ENCODE peak calls at places on chromosomes 11 and 22, in five cellular contexts. One of them, this sample, is unnamed.

GRCh38 chr11:22415481-22415880 is 77.3 kb downstream of the SLC17A6 start:
- DNase-seq in HCT116: no peak
- DNase-seq in SK-N-MC: no peak
- DNase-seq in breast epithelium: no peak
- DNase-seq in HepG2: no peak
- DNase-seq in this sample: no peak

GRCh38 chr11:65867284-65868071 is 5.1 kb downstream of the EFEMP2 start:
- DNase-seq in HCT116: no peak
- DNase-seq in breast epithelium: no peak
- DNase-seq in SK-N-MC: no peak
- DNase-seq in HepG2: no peak
- DNase-seq in this sample: no peak

GRCh38 chr11:112241486-112241885 is 15.3 kb downstream of the PTS start:
- DNase-seq in HepG2: peak
- DNase-seq in HCT116: no peak
- DNase-seq in breast epithelium: no peak
- DNase-seq in SK-N-MC: no peak
- DNase-seq in this sample: no peak

GRCh38 chr11:79244175-79244804 is 196.5 kb downstream of the TENM4 start:
- DNase-seq in breast epithelium: no peak
- DNase-seq in HCT116: no peak
- DNase-seq in SK-N-MC: no peak
- DNase-seq in HepG2: no peak
- DNase-seq in this sample: no peak

GRCh38 chr11:45211732-45212131 is 65.3 kb downstream of the PRDM11 start:
- DNase-seq in HepG2: no peak
- DNase-seq in SK-N-MC: no peak
- DNase-seq in breast epithelium: no peak
- DNase-seq in HCT116: no peak
- DNase-seq in this sample: no peak

GRCh38 chr11:111097191-111097590 is 148.3 kb upstream of the POU2AF2 start:
- DNase-seq in HepG2: peak
- DNase-seq in breast epithelium: peak
- DNase-seq in SK-N-MC: no peak
- DNase-seq in HCT116: peak
- DNase-seq in this sample: no peak

GRCh38 chr11:82995754-82996398 is 75.8 kb downstream of the RAB30 start:
- DNase-seq in breast epithelium: no peak
- DNase-seq in SK-N-MC: no peak
- DNase-seq in HepG2: no peak
- DNase-seq in HCT116: no peak
- DNase-seq in this sample: no peak

GRCh38 chr11:12989428-12990242 is 19.5 kb upstream of the RASSF10 start:
- DNase-seq in SK-N-MC: no peak
- DNase-seq in breast epithelium: no peak
- DNase-seq in HCT116: no peak
- DNase-seq in HepG2: no peak
- DNase-seq in this sample: no peak

GRCh38 chr22:33747576-33748180 is 172.6 kb downstream of the LARGE1 start:
- DNase-seq in HCT116: no peak
- DNase-seq in breast epithelium: no peak
- DNase-seq in SK-N-MC: no peak
- DNase-seq in HepG2: no peak
- DNase-seq in this sample: no peak

GRCh38 chr22:44664149-44664548 is 37.9 kb upstream of the PRR5 start:
- DNase-seq in HepG2: no peak
- DNase-seq in HCT116: no peak
- DNase-seq in SK-N-MC: no peak
- DNase-seq in breast epithelium: peak
- DNase-seq in this sample: no peak

GRCh38 chr11:134052395-134052987 is 16.4 kb upstream of the JAM3 start:
- DNase-seq in SK-N-MC: no peak
- DNase-seq in HCT116: no peak
- DNase-seq in HepG2: no peak
- DNase-seq in breast epithelium: no peak
- DNase-seq in this sample: no peak

GRCh38 chr22:28999510-29000224 is 62.0 kb downstream of the C22orf31 start:
- DNase-seq in HepG2: no peak
- DNase-seq in breast epithelium: no peak
- DNase-seq in SK-N-MC: no peak
- DNase-seq in HCT116: no peak
- DNase-seq in this sample: no peak

GRCh38 chr11:35116762-35117588 is 22.0 kb upstream of the CD44 start:
- DNase-seq in HepG2: no peak
- DNase-seq in HCT116: no peak
- DNase-seq in SK-N-MC: no peak
- DNase-seq in breast epithelium: no peak
- DNase-seq in this sample: no peak

GRCh38 chr11:73430326-73430725 is 54.1 kb downstream of the RELT start:
- DNase-seq in HepG2: no peak
- DNase-seq in HCT116: no peak
- DNase-seq in SK-N-MC: no peak
- DNase-seq in breast epithelium: no peak
- DNase-seq in this sample: no peak

DNA sequence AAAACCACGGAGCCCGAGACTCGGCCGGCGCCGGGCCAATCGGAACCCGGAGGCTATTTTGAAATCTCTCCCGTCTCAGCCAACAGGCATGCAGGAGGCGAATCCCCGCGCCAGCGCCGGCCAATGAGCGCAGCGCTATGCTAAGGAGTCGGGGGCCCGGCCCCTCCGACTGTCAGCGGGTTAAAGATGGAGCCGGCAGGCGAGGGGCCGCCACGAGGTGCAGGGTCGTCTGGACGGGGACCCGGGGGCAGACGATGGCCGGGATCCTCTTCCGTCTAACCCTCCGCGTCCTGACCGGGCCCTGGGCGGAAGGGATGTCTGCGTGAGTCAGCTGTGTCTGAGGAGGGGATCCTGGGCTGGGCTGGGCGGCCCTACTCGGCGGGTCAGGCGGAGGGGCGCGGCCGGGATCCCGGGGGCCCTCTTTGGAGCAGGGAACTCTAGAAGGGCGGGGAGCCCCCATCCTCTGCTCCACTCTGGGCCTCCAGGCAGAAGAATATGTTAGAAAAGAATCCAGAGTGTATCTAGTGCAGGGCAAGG is 10.0 kb downstream of the SDF2L1 start:
- DNase-seq in HCT116: peak
- DNase-seq in SK-N-MC: no peak
- DNase-seq in breast epithelium: peak
- DNase-seq in HepG2: peak
- DNase-seq in this sample: peak
- TF ChIP-seq POLR2AphosphoS5 in HCT116: peak
- TF ChIP-seq POLR2AphosphoS5 in SK-N-MC: peak
- TF ChIP-seq POLR2AphosphoS5 in breast epithelium: peak
- TF ChIP-seq POLR2AphosphoS5 in HepG2: peak
- TF ChIP-seq POLR2AphosphoS5 in this sample: peak

GRCh38 chr11:20160425-20161229 is at the start of gene DBX1:
- DNase-seq in breast epithelium: no peak
- DNase-seq in HCT116: no peak
- DNase-seq in SK-N-MC: no peak
- DNase-seq in HepG2: no peak
- DNase-seq in this sample: no peak
- TF ChIP-seq POLR2AphosphoS5 in breast epithelium: no peak
- TF ChIP-seq POLR2AphosphoS5 in HCT116: no peak
- TF ChIP-seq POLR2AphosphoS5 in SK-N-MC: no peak
- TF ChIP-seq POLR2AphosphoS5 in HepG2: no peak
- TF ChIP-seq POLR2AphosphoS5 in this sample: no peak

GRCh38 chr11:47400813-47401279 is 7.5 kb upstream of the SLC39A13 start:
- DNase-seq in SK-N-MC: no peak
- DNase-seq in HCT116: no peak
- DNase-seq in breast epithelium: no peak
- DNase-seq in HepG2: no peak
- DNase-seq in this sample: peak
- TF ChIP-seq POLR2AphosphoS5 in SK-N-MC: no peak
- TF ChIP-seq POLR2AphosphoS5 in HCT116: no peak
- TF ChIP-seq POLR2AphosphoS5 in breast epithelium: no peak
- TF ChIP-seq POLR2AphosphoS5 in HepG2: no peak
- TF ChIP-seq POLR2AphosphoS5 in this sample: peak

GRCh38 chr22:38740754-38741153 is 15.0 kb downstream of the SUN2 start:
- DNase-seq in breast epithelium: no peak
- DNase-seq in HCT116: no peak
- DNase-seq in SK-N-MC: no peak
- DNase-seq in HepG2: no peak
- DNase-seq in this sample: no peak

GRCh38 chr22:38741576-38741975 is 14.2 kb downstream of the SUN2 start:
- DNase-seq in breast epithelium: no peak
- DNase-seq in HepG2: no peak
- DNase-seq in HCT116: no peak
- DNase-seq in SK-N-MC: no peak
- DNase-seq in this sample: no peak

GRCh38 chr22:38740116-38740723 is 15.6 kb downstream of the SUN2 start:
- DNase-seq in SK-N-MC: no peak
- DNase-seq in HCT116: no peak
- DNase-seq in HepG2: no peak
- DNase-seq in breast epithelium: no peak
- DNase-seq in this sample: no peak

GRCh38 chr22:38742176-38742942 is 13.4 kb downstream of the SUN2 start:
- DNase-seq in HepG2: no peak
- DNase-seq in HCT116: no peak
- DNase-seq in SK-N-MC: no peak
- DNase-seq in breast epithelium: no peak
- DNase-seq in this sample: no peak

DNA sequence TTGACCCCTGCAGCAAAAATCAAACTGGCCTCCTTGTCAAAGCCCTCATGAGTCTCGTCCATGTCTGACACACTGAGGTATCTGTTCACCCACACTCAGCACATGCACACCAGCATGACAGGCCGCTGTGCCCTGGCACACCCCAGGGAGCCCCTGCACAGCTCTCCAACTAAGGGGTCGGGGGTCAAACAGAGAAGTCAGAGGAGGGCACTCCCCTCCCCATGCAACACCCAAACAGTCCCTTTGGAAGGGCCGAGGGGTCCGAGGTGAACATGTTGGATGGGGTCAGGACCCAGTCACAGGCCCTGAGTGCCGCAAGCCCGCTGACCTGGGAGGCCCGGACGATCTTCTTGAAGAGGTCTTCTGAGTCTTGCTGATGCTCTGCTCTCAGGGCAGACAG is 14.6 kb downstream of the SUN2 start:
- DNase-seq in breast epithelium: no peak
- DNase-seq in HepG2: no peak
- DNase-seq in HCT116: no peak
- DNase-seq in SK-N-MC: no peak
- DNase-seq in this sample: no peak
- TF ChIP-seq POLR2AphosphoS5 in breast epithelium: no peak
- TF ChIP-seq POLR2AphosphoS5 in HepG2: no peak
- TF ChIP-seq POLR2AphosphoS5 in HCT116: no peak
- TF ChIP-seq POLR2AphosphoS5 in SK-N-MC: no peak
- TF ChIP-seq POLR2AphosphoS5 in this sample: no peak

GRCh38 chr11:2932850-2933251 is 3.6 kb upstream of the PHLDA2 start:
- DNase-seq in breast epithelium: no peak
- DNase-seq in SK-N-MC: no peak
- DNase-seq in HepG2: no peak
- DNase-seq in HCT116: no peak
- DNase-seq in this sample: no peak

GRCh38 chr11:2931771-2932738 is 2.8 kb upstream of the PHLDA2 start:
- DNase-seq in HCT116: no peak
- DNase-seq in breast epithelium: no peak
- DNase-seq in HepG2: no peak
- DNase-seq in SK-N-MC: no peak
- DNase-seq in this sample: no peak

GRCh38 chr11:2934057-2934550 is 4.9 kb upstream of the PHLDA2 start:
- DNase-seq in breast epithelium: no peak
- DNase-seq in HCT116: no peak
- DNase-seq in SK-N-MC: no peak
- DNase-seq in HepG2: no peak
- DNase-seq in this sample: no peak

GRCh38 chr11:2934611-2935239 is 5.5 kb upstream of the PHLDA2 start:
- DNase-seq in HCT116: no peak
- DNase-seq in HepG2: no peak
- DNase-seq in breast epithelium: no peak
- DNase-seq in SK-N-MC: no peak
- DNase-seq in this sample: no peak

GRCh38 chr11:2933376-2934056 is 4.3 kb upstream of the PHLDA2 start:
- DNase-seq in breast epithelium: peak
- DNase-seq in HepG2: no peak
- DNase-seq in SK-N-MC: no peak
- DNase-seq in HCT116: peak
- DNase-seq in this sample: no peak
- TF ChIP-seq POLR2AphosphoS5 in breast epithelium: peak
- TF ChIP-seq POLR2AphosphoS5 in HepG2: no peak
- TF ChIP-seq POLR2AphosphoS5 in SK-N-MC: no peak
- TF ChIP-seq POLR2AphosphoS5 in HCT116: peak
- TF ChIP-seq POLR2AphosphoS5 in this sample: no peak

DNA sequence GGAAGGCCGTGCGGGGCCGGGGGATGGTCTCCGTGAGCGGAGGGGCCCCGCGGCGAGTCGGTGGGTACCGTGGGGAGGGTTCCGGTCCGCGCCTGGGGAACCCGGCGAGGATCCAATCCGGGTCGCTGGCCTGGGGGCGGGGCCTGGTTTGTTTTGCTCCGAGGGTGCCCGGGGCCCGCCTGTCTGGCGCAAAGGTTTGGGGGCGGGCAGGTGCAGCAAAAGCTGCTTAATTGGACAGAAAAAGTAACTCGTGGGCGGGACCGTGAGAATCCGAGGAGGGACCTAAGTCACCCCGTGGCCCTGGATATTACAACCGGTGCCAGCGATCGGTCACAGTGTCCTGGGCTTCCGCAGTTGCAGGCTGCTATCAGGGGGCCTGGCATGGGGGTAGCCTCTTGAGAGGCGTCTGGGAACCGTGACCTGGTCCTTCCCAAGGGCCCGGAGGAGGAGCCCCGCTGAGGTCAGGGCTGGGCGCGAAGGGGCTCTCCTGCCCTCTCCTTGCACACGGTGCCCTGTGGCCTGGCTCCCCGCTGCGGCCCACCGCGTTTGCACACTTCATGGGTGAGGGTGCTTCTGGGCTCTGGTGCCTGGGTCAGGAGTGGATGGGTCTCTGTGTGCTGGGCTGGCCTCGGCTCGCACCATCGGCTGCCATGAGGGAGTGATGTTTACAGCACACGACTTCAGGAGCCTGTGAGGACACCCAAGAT is 1.4 kb downstream of the PNPLA2 start:
- DNase-seq in breast epithelium: peak
- DNase-seq in SK-N-MC: no peak
- DNase-seq in HepG2: peak
- DNase-seq in HCT116: peak
- DNase-seq in this sample: peak
- TF ChIP-seq POLR2AphosphoS5 in breast epithelium: no peak
- TF ChIP-seq POLR2AphosphoS5 in SK-N-MC: no peak
- TF ChIP-seq POLR2AphosphoS5 in HepG2: peak
- TF ChIP-seq POLR2AphosphoS5 in HCT116: peak
- TF ChIP-seq POLR2AphosphoS5 in this sample: no peak

GRCh38 chr22:17807571-17808410 is 33.5 kb upstream of the BID start:
- DNase-seq in HCT116: no peak
- DNase-seq in breast epithelium: no peak
- DNase-seq in HepG2: no peak
- DNase-seq in SK-N-MC: no peak
- DNase-seq in this sample: no peak
- TF ChIP-seq POLR2AphosphoS5 in HCT116: no peak
- TF ChIP-seq POLR2AphosphoS5 in breast epithelium: no peak
- TF ChIP-seq POLR2AphosphoS5 in HepG2: no peak
- TF ChIP-seq POLR2AphosphoS5 in SK-N-MC: no peak
- TF ChIP-seq POLR2AphosphoS5 in this sample: no peak

This sample was measured in GM12892.